ENCODE peak calls at places on chromosomes 4 and X, in four cellular contexts. P is GM23338, E is upper lobe of left lung, S is cardiac fibroblast. N is an unnamed sample.

GRCh38 chrX:83339724-83340123 is 168.4 kb upstream of the POU3F4 start:
- DNase-seq in P (no peak), E (no peak), S (no peak), N (no peak)

GRCh38 chrX:114841051-114841450 is 176.4 kb downstream of the IL13RA2 start:
- DNase-seq in P (no peak), E (no peak), S (no peak), N (no peak)

GRCh38 chr4:139887962-139888735 is 222.5 kb downstream of the MGST2 start:
- DNase-seq in P (peak), E (no peak), S (no peak), N (no peak)

GRCh38 chr4:42655921-42656735 is 777 bp downstream of the ATP8A1 start:
- DNase-seq in P (peak), E (peak), S (no peak), N (no peak)

GRCh38 chr4:105061136-105061696 is 85.5 kb upstream of the TET2 start:
- DNase-seq in P (peak), E (no peak), S (peak), N (peak)

GRCh38 chr4:139267301-139267700 is 12.7 kb downstream of the MGARP start:
- DNase-seq in P (no peak), E (no peak), S (no peak), N (no peak)

GRCh38 chr4:69467797-69468196 is 27.9 kb downstream of the UGT2B4 start:
- DNase-seq in P (peak), E (no peak), S (no peak), N (no peak)

GRCh38 chr4:184636144-184636543 is 13.1 kb downstream of the CASP3 start:
- DNase-seq in P (no peak), E (no peak), S (no peak), N (no peak)

GRCh38 chr4:85370400-85371032 is 104.4 kb upstream of the ARHGAP24 start:
- DNase-seq in P (peak), E (no peak), S (peak), N (peak)

GRCh38 chr4:16160457-16160856 is 65.8 kb downstream of the TAPT1 start:
- DNase-seq in P (no peak), E (no peak), S (peak), N (peak)

GRCh38 chrX:68895339-68896250 is 66.8 kb downstream of the EFNB1 start:
- DNase-seq in P (no peak), E (no peak), S (peak), N (peak)

GRCh38 chr4:41537267-41537890 is 578 bp upstream of the LIMCH1 start:
- DNase-seq in P (no peak), E (no peak), S (no peak), N (no peak)

GRCh38 chrX:120309873-120310730 is 1.2 kb downstream of the TMEM255A start:
- DNase-seq in P (peak), E (no peak), S (no peak), N (no peak)

GRCh38 chr4:1400861-1401408 is 5.3 kb downstream of the NKX1-1 start:
- DNase-seq in P (no peak), E (no peak), S (no peak), N (no peak)

GRCh38 chr4:94338681-94339351 is 3.8 kb downstream of the HPGDS start:
- DNase-seq in P (no peak), E (no peak), S (no peak), N (no peak)

GRCh38 chrX:47991263-47992092 is 12.3 kb downstream of the ZNF182 start:
- DNase-seq in P (no peak), E (no peak), S (peak), N (peak)

GRCh38 chr4:1725521-1725920 is 4.2 kb downstream of the TACC3 start:
- DNase-seq in P (no peak), E (peak), S (no peak), N (no peak)

GRCh38 chrX:54042609-54043010 is 1.7 kb downstream of the PHF8 start:
- DNase-seq in P (peak), E (peak), S (peak), N (peak)

GRCh38 chr4:135032670-135033069 is 831.1 kb upstream of the PABPC4L start:
- DNase-seq in P (peak), E (no peak), S (no peak), N (no peak)

GRCh38 chr4:338759-339097 is 1.1 kb downstream of the ZNF141 start:
- DNase-seq in P (peak), E (peak), S (no peak), N (no peak)

GRCh38 chrX:77572322-77572721 is 125.1 kb downstream of the FGF16 start:
- DNase-seq in P (no peak), E (no peak), S (no peak), N (peak)

GRCh38 chr4:125316781-125317525 is 2.2 kb downstream of the FAT4 start:
- DNase-seq in P (peak), E (peak), S (peak), N (peak)

GRCh38 chr4:130288576-130288975 is 1192.6 kb downstream of the C4orf33 start:
- DNase-seq in P (no peak), E (no peak), S (no peak), N (peak)

GRCh38 chr4:1385373-1386340 is 20.6 kb downstream of the NKX1-1 start:
- DNase-seq in P (no peak), E (peak), S (no peak), N (no peak)

GRCh38 chrX:69221239-69222102 is 56.2 kb upstream of the PJA1 start:
- DNase-seq in P (peak), E (peak), S (no peak), N (no peak)

GRCh38 chrX:108156082-108156481 is 64.5 kb downstream of the ATG4A start:
- DNase-seq in P (no peak), E (no peak), S (no peak), N (no peak)

GRCh38 chr4:178148106-178148505 is 705.9 kb upstream of the AGA start:
- DNase-seq in P (no peak), E (no peak), S (no peak), N (no peak)

GRCh38 chr4:99630857-99631256 is 26.8 kb downstream of the C4orf54 start:
- DNase-seq in P (no peak), E (no peak), S (no peak), N (no peak)

GRCh38 chr4:174389439-174389838 is 105.7 kb downstream of the CEP44 start:
- DNase-seq in P (no peak), E (no peak), S (no peak), N (no peak)
- H3K4me3 ChIP-seq in P (no peak), E (no peak), S (no peak), N (no peak)

DNA sequence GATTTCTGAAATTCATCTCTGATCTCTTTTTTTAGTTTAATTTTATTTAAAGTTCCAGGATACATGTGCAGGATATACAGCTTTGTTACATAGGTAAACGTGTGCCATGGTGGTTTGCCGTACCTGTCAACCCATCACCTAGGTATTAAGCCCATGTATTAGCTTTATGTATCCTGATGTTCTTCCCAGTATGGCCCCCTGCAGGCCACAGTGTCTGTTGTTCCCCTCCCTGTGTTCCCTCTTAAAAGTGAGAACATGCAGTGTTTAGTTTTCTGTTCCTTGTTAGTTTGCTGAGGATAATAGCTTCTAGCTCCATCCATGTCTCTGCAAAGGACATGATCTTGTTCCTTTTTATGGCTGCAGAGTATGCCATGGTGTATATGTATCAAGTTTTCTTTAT is 153.2 kb downstream of the RAPGEF2 start:
- DNase-seq in P (peak), E (no peak), S (no peak), N (no peak)
- TF ChIP-seq CTCF in P (peak), E (no peak), S (peak), N (peak)

GRCh38 chr4:118867311-118868067 is 21.2 kb upstream of the SYNPO2 start:
- DNase-seq in P (no peak), E (no peak), S (peak), N (peak)
- H3K4me3 ChIP-seq in P (no peak), E (no peak), S (no peak), N (no peak)

GRCh38 chr4:96974295-96974694 is 1134.4 kb downstream of the PDHA2 start:
- DNase-seq in P (no peak), E (no peak), S (no peak), N (no peak)

GRCh38 chr4:96972920-96973319 is 1133.0 kb downstream of the PDHA2 start:
- DNase-seq in P (no peak), E (no peak), S (no peak), N (no peak)

DNA sequence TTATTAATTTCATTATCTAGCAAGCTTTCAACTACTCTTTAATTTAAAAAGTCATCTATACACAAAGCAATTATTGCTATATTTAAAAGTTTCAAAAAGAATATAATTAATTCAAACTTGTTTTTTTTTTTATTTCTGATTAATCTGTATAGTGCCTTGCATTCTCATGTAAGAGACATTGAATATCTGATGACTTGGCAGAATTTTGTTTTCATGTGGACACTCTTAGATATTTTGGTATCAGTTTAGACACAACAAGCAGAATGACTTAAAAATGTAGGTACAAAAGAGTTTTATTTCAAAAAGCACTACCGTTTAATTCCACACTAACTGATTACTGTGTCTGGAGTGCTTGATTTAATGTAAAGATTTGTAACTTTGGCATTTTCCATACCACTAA is 1129.6 kb downstream of the PDHA2 start:
- DNase-seq in P (no peak), E (no peak), S (no peak), N (no peak)
- TF ChIP-seq CTCF in P (no peak), E (no peak), S (no peak), N (no peak)

GRCh38 chr4:6702761-6703160 is 6.9 kb downstream of the MRFAP1L1 start:
- DNase-seq in P (no peak), E (no peak), S (no peak), N (no peak)

GRCh38 chr4:6706173-6706572 is 3.5 kb downstream of the MRFAP1L1 start:
- DNase-seq in P (no peak), E (no peak), S (no peak), N (no peak)

GRCh38 chr4:6705638-6706037 is 4.0 kb downstream of the MRFAP1L1 start:
- DNase-seq in P (no peak), E (no peak), S (no peak), N (no peak)

GRCh38 chr4:6701371-6701770 is 7.7 kb downstream of the S100P start:
- DNase-seq in P (peak), E (no peak), S (no peak), N (no peak)

DNA sequence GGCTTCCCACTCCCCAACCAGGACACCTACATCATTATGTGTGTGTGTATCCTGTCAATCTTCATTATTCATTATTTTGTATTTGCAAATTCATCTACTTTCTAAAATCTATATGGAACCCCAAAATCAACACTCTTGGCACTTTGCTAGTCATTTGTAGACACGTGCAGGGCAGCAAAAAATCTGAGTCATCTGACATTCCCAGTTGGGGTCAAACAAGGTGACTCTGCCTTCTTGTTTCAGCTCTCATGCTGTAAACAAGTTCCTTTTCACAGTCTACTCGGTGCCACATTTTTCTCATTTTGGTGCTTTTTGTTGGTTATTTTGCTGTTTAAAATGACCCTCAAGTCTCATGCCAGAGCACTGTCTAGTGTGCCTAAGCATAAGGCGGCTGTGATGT is 5.9 kb downstream of the MRFAP1L1 start:
- DNase-seq in P (no peak), E (no peak), S (peak), N (no peak)
- H3K4me3 ChIP-seq in P (no peak), E (no peak), S (no peak), N (no peak)

GRCh38 chr4:114184901-114185300 is 205.5 kb upstream of the ARSJ start:
- DNase-seq in P (no peak), E (no peak), S (no peak), N (no peak)

GRCh38 chr4:114192854-114193253 is 213.4 kb upstream of the ARSJ start:
- DNase-seq in P (peak), E (no peak), S (no peak), N (no peak)

GRCh38 chr4:114191496-114191895 is 212.0 kb upstream of the ARSJ start:
- DNase-seq in P (no peak), E (no peak), S (peak), N (peak)

GRCh38 chr4:114187592-114187991 is 208.1 kb upstream of the ARSJ start:
- DNase-seq in P (no peak), E (no peak), S (no peak), N (no peak)
- TF ChIP-seq CTCF in P (no peak), E (no peak), S (no peak), N (no peak)

DNA sequence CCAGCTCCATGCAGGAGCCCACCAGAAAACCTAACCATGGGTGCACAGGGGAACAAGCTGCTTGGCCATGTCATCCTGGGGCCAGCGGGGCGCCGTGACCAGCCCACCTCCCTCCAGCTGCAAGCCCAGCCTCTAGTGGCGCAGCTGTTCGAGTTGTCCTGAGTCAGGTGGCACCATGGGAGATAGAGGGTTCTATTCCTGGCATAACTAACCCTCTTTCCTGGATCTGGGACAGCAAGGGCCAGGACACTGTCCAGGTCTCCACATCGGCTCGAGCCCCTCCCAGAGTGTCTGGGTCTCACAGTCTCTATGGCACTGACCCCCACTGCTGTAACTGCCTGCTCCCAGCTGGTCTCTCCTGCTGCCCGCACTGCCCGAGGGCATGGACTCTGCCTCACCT is 16.7 kb downstream of the ABLIM2 start:
- DNase-seq in P (no peak), E (no peak), S (no peak), N (no peak)
- H3K4me3 ChIP-seq in P (no peak), E (no peak), S (no peak), N (no peak)

DNA sequence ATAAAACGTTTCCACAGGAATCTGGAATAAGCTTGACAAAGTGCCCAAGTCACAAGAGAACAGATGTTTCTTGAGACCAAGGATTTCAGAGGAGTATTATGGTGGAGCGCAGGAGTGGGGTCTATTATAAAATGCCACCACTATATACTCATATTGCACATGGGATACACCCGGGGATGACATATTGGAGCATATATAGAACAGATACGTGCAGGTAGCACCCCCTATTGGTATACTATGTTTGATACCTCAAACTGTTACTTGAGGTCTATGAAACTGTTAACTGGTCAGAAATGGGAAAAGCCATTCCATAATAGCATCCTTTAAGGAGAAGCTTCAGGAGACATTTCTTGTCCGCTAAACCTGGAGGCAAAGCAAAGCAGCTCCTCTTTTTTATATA is 86.0 kb downstream of the PCYT1B start:
- DNase-seq in P (peak), E (no peak), S (peak), N (peak)
- TF ChIP-seq CTCF in P (peak), E (no peak), S (peak), N (peak)

GRCh38 chr4:80197132-80197573 is at the start of gene PRDM8:
- DNase-seq in P (peak), E (peak), S (no peak), N (peak)

GRCh38 chr4:80195441-80196139 is 1.7 kb upstream of the PRDM8 start:
- DNase-seq in P (no peak), E (no peak), S (no peak), N (no peak)

GRCh38 chr4:80197601-80198444 is 520 bp downstream of the PRDM8 start:
- DNase-seq in P (peak), E (peak), S (no peak), N (peak)

GRCh38 chr4:80199004-80199579 is 1.8 kb downstream of the PRDM8 start:
- DNase-seq in P (no peak), E (no peak), S (no peak), N (no peak)

DNA sequence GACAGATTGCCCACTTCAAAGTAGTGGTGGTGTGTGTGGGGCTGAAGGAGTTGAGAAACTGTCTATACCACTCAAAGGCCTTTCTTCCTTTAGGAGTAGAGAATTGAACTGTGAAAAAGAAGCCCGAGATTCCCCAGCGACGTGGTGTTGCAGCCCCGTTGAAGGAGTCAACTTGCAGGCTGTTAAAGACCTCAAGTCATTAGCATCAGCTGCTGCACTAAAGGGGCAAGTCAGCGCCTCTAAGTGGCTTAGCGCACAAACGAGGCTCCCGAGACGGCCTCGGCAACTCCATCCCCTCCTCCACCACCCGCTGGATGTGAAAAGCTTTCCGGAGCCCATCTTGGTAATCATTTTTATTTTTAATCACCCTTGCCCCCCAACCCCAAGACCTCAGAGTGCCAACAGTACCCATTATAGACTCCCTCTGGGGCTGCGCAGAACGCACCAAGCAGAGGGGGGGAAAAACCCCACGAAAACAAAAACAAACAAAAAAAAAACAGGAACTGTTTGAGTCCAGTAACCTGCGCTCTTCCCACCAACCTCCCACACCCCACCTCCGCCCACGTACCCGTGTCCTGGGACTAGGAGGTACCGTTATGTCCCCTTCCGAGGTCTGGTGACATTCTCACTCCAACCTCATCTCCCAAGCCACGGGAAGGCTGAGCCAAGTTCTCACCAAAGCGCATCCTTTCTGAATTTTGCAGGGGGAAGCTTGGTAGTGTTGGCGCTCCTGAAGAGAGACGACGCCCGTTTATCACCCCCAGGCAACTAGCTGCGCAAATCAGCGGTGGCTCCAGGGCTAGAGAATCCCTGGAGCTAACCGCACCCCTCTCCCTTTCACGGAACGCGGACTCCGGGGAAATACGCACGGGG is 808 bp upstream of the PRDM8 start:
- DNase-seq in P (peak), E (no peak), S (no peak), N (no peak)
- H3K4me3 ChIP-seq in P (peak), E (no peak), S (peak), N (peak)

DNA sequence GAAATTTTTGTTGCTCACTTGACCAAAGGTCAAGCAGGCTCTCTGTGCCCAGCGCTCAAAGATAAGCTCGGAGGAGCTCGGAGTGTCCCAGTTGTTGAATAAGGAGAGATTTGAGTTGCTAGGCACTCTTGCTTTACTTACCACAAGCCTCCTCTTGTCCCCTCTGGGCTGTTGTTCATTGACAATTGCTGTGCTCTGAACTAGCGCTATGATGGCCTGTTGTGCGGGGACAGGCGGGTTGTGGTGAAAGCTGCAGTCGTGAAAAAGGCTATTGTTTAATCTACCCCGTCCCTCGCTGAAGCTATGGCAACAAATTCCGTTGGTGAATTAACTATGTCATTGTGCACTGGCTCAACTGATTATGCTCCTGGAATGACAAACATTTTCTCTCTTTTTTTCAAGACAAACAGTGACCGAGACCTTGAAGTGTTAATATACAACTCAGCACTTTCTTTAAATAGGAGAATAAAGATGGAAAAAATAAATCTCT is 21.0 kb upstream of the POLA1 start:
- DNase-seq in P (no peak), E (no peak), S (no peak), N (no peak)
- TF ChIP-seq CTCF in P (no peak), E (no peak), S (no peak), N (no peak)

N was measured in fibroblast of pulmonary artery.